ENCODE peak calls at places on chromosomes 7 and 10, in four cellular contexts. T, S, I and N are unnamed samples.

GRCh38 chr7:44348300-44348699 is 22.9 kb upstream of the CAMK2B start:
- DNase-seq in I (peak), S (peak), T (no peak), N (peak)

GRCh38 chr7:84800846-84801245 is 386.0 kb downstream of the SEMA3D start:
- DNase-seq in S (no peak), I (no peak), T (no peak), N (no peak)

GRCh38 chr10:71921319-71922027 is 42.7 kb upstream of the CHST3 start:
- DNase-seq in T (no peak), I (no peak), S (peak), N (no peak)

GRCh38 chr10:113073549-113074189 is 123.6 kb downstream of the TCF7L2 start:
- DNase-seq in T (no peak), S (peak), I (no peak), N (no peak)

GRCh38 chr7:3272691-3273141 is 28.3 kb upstream of the SDK1 start:
- DNase-seq in S (peak), T (no peak), I (no peak), N (no peak)

GRCh38 chr10:80541144-80541750 is 3.5 kb downstream of the SH2D4B start:
- DNase-seq in I (no peak), S (no peak), T (no peak), N (no peak)

GRCh38 chr7:16669581-16669980 is 23.6 kb downstream of the BZW2 start:
- DNase-seq in T (no peak), I (no peak), S (peak), N (no peak)

GRCh38 chr10:87930929-87931835 is 67.8 kb downstream of the PTEN start:
- DNase-seq in I (no peak), S (no peak), T (no peak), N (no peak)

GRCh38 chr7:143288836-143289235 is 685 bp downstream of the CASP2 start:
- DNase-seq in S (peak), I (no peak), T (no peak), N (no peak)

GRCh38 chr10:70886921-70887665 is 1.3 kb downstream of the PCBD1 start:
- DNase-seq in I (no peak), T (no peak), S (no peak), N (no peak)